ENCODE peak calls at places on chromosomes 13 and 19, in six cellular contexts. V, N, P, I, O and C are unnamed samples. For H3K4me1, the result is how much of the 10 kb centered on the place peaks cover.

GRCh38 chr19:3556978-3557460 is 367 bp downstream of the MFSD12 start:
- DNase-seq in I (peak), P (peak), V (peak), N (no peak), O (peak), C (peak)

GRCh38 chr19:33676999-33677665 is 55.4 kb downstream of the CHST8 start:
- DNase-seq in P (no peak), I (no peak), O (peak), V (peak), N (no peak), C (no peak)

GRCh38 chr13:89977203-89977602 is 1370.3 kb upstream of the MIR17HG start:
- DNase-seq in V (no peak), P (no peak), O (no peak), N (no peak), I (no peak), C (no peak)

GRCh38 chr13:109344552-109345157 is 441.7 kb downstream of the IRS2 start:
- DNase-seq in I (no peak), P (no peak), V (no peak), O (no peak), N (no peak), C (no peak)

GRCh38 chr19:41955521-41955920 is 3.6 kb downstream of the RABAC1 start:
- DNase-seq in N (no peak), I (no peak), V (no peak), O (no peak), P (no peak), C (no peak)

GRCh38 chr13:110340812-110341444 is 33.8 kb downstream of the COL4A2 start:
- DNase-seq in V (peak), P (no peak), N (peak), O (peak), I (peak), C (peak)

GRCh38 chr13:36872621-36873020 is 47.4 kb downstream of the SMAD9 start:
- DNase-seq in N (peak), O (no peak), I (peak), P (peak), V (no peak), C (no peak)

GRCh38 chr13:97003071-97003470 is 8.8 kb upstream of the OXGR1 start:
- DNase-seq in I (no peak), O (no peak), N (no peak), P (no peak), V (no peak), C (no peak)

GRCh38 chr13:105502193-105502592 is 1033.3 kb downstream of the EFNB2 start:
- DNase-seq in I (no peak), V (no peak), P (peak), O (no peak), N (no peak), C (no peak)

DNA sequence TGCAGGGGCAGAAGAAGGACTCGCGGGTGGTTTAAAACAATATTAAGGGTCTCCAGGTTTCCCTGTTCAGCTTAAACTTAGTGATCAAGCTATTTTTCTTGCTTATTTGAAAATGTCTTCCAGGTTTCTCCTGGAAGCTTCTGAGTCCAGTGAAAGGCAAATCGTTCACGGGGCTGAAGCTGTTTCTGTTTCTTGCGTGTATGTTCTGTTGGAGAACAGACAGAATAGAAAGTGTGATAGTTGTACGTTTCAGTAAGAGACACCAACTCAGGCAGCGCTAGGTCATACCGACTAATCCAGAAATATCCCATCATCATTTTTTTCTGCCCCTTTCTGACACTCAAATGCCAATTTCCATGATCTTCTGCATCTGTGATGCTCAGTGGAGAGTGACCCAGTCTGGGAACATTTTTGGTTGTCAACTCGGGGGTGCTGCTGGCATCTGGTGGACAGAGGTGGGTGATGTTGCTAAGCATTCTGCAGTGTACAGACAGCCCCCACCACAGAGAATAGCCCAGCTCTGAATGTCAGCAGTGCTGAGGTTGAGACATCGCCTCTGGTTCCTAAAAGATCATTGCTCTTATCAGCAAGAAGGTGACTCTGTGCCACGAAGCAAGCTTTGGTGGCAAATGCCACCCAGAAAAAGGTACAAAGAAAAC is 4.3 kb downstream of the KLF2 start:
- DNase-seq in V (no peak), P (no peak), O (no peak), I (no peak), N (no peak), C (no peak)
- TF ChIP-seq CTCF in V (no peak), P (no peak), O (peak), I (no peak), N (no peak), C (no peak)

GRCh38 chr19:18282788-18283141 is 1.3 kb upstream of the JUND start:
- DNase-seq in I (no peak), P (no peak), V (no peak), N (no peak), O (no peak), C (no peak)

GRCh38 chr19:18280247-18281081 is 958 bp downstream of the JUND start:
- DNase-seq in P (peak), I (peak), V (peak), N (peak), O (peak), C (peak)

GRCh38 chr19:18281082-18282020 is at the start of gene JUND:
- DNase-seq in V (peak), O (peak), P (peak), N (peak), I (peak), C (peak)

GRCh38 chr19:18283338-18283737 is 1.9 kb upstream of the JUND start:
- DNase-seq in P (no peak), N (no peak), V (no peak), I (no peak), O (no peak), C (no peak)

DNA sequence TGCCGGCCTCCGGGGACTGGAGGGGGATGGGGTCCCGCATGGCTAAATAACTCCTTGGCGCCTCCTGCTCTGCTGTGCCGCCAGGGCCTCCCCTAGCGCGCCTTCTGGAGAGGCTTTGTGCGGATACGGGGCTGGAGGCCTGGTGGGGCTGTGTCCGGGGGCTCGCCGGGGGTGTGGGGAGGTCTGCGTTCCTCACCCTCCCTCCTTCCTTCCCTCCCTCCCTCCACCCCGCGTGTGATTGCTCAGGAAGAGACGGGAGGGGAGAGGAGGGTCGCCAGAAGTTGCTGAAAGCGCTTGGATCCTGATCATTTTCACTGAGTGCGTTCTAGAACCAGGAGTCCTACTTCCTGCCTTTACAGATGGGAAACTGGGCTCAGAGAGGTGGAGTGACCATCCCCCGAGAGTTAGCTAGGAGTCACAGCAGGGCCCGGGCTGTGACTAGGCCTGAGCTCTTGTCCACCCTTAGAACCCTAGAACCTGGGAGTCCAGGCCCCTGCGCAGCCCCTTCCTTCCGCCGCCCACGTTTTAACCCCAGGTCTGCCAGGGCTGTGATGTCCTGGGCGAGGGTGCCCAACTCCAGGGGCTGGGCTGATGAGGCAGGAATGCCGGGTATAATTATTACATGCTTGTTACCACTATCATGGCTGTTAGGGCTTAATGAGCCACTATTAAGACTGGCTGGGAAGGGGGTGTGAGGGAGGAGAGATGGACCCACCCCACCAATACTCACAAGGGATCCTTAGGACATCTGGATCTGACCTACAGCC is 782 bp upstream of the JUND start:
- DNase-seq in P (no peak), V (no peak), I (peak), O (peak), N (no peak), C (no peak)
- H3K4me1 ChIP-seq in P (under half), V (under half), I (under half), O (under half), N (under half), C (under half)

DNA sequence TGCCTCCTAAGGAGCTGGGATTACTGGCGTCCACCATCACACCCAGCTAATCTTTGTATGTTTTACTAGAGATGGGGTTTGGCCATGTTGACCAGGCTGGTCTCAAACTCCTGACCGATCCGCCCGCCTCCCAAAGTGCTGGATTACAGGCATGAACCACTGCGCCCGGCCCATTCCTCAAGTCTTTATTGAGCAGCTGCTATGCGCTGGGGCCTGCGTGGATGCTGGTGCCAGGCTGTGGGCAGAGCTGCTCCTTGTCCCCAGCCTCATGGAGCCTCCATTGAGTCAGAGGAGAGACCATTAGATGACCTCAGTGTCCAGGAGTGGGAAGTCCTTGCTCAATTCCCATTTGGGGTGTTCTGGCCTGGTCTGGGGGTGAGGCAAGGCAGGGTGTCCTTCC is 4.2 kb downstream of the ANGPTL4 start:
- DNase-seq in P (no peak), I (no peak), N (no peak), V (no peak), O (no peak), C (no peak)
- TF ChIP-seq CTCF in P (no peak), I (no peak), N (no peak), V (no peak), O (no peak), C (no peak)

GRCh38 chr19:2329162-2329505 is 650 bp downstream of the SPPL2B start:
- DNase-seq in N (no peak), I (no peak), O (no peak), P (no peak), V (no peak), C (no peak)

GRCh38 chr19:2328401-2329161 is at the start of the genes LSM7 and SPPL2B:
- DNase-seq in P (peak), O (peak), N (peak), V (peak), I (peak), C (peak)

GRCh38 chr19:2326699-2327360 is 1.6 kb downstream of the LSM7 start:
- DNase-seq in I (no peak), P (no peak), O (no peak), V (no peak), N (no peak), C (no peak)

GRCh38 chr19:2329528-2329927 is 1.0 kb downstream of the SPPL2B start:
- DNase-seq in N (no peak), O (no peak), I (no peak), P (no peak), V (no peak), C (no peak)

GRCh38 chr19:2327773-2328400 is 499 bp downstream of the LSM7 start:
- DNase-seq in P (peak), I (no peak), N (no peak), O (no peak), V (peak), C (no peak)
- H3K4me1 ChIP-seq in P (under half), I (under half), N (under half), O (under half), V (half or more), C (half or more)

GRCh38 chr13:40340368-40341085 is 325.9 kb downstream of the FOXO1 start:
- DNase-seq in P (no peak), V (no peak), O (no peak), I (no peak), N (no peak), C (peak)
- TF ChIP-seq CTCF in P (no peak), V (no peak), O (no peak), I (no peak), N (no peak), C (peak)

GRCh38 chr13:39037880-39038568 is at the start of the genes NHLRC3 and PROSER1:
- DNase-seq in O (peak), V (peak), N (peak), I (peak), P (peak), C (peak)
- H3K4me1 ChIP-seq in O (under half), V (half or more), N (under half), I (under half), P (under half), C (under half)

GRCh38 chr13:113029487-113030258 is 60.7 kb downstream of the MCF2L start:
- DNase-seq in V (peak), N (no peak), I (no peak), O (no peak), P (peak), C (peak)
- TF ChIP-seq CTCF in V (peak), N (peak), I (peak), O (peak), P (peak), C (peak)